ENCODE peak calls at places on chromosomes 1 and 21, in ten cellular contexts. A is astrocyte; B is adrenal gland; H is pancreas; C is lower lobe of right lung; W is ovary; P is AG04450; M is heart left ventricle; Z is CD4-positive, alpha-beta T cell; V is brain microvascular endothelial cell. X is an unnamed sample. For H3K27me3, the result is how much of the 10 kb centered on the place peaks cover.

GRCh38 chr1:224669400-224669799 is 53.3 kb downstream of the CNIH3 start:
- DNase-seq in A (no peak), B (no peak), H (no peak), C (no peak), W (no peak), P (no peak), M (no peak), Z (no peak), V (no peak), X (no peak)

GRCh38 chr1:221742555-221743415 is 896 bp upstream of the DUSP10 start:
- DNase-seq in A (no peak), B (peak), H (peak), C (peak), W (peak), P (no peak), M (peak), Z (peak), V (peak), X (peak)

GRCh38 chr21:25801217-25802015 is 66.6 kb downstream of the GABPA start:
- DNase-seq in A (peak), B (peak), H (peak), C (peak), W (peak), P (peak), M (peak), Z (peak), V (peak), X (peak)

GRCh38 chr1:182101415-182102041 is 40.0 kb upstream of the ZNF648 start:
- DNase-seq in A (peak), B (no peak), H (no peak), C (peak), W (no peak), P (no peak), M (no peak), Z (no peak), V (no peak), X (no peak)

GRCh38 chr1:202233824-202234223 is 40.2 kb downstream of the LGR6 start:
- DNase-seq in A (no peak), B (no peak), H (peak), C (no peak), W (no peak), P (no peak), M (no peak), Z (no peak), V (no peak), X (no peak)

GRCh38 chr1:3625151-3625907 is 514 bp downstream of the TPRG1L start:
- DNase-seq in A (peak), B (peak), H (peak), C (peak), W (no peak), P (no peak), M (no peak), Z (no peak), V (peak), X (no peak)

GRCh38 chr1:220001095-220001501 is 45.2 kb downstream of the EPRS1 start:
- DNase-seq in A (peak), B (no peak), H (no peak), C (no peak), W (no peak), P (no peak), M (no peak), Z (no peak), V (peak), X (no peak)

GRCh38 chr1:159339517-159339916 is 37.4 kb downstream of the FCER1A start:
- DNase-seq in A (no peak), B (no peak), H (no peak), C (no peak), W (no peak), P (no peak), M (no peak), Z (no peak), V (no peak), X (no peak)

GRCh38 chr1:217135569-217135915 is 412.3 kb upstream of the ESRRG start:
- DNase-seq in A (no peak), B (no peak), H (peak), C (no peak), W (no peak), P (no peak), M (peak), Z (no peak), V (no peak), X (no peak)

GRCh38 chr1:71273326-71273725 is 192.5 kb upstream of the ZRANB2 start:
- DNase-seq in A (no peak), B (no peak), H (no peak), C (no peak), W (no peak), P (no peak), M (no peak), Z (no peak), V (no peak), X (no peak)

GRCh38 chr1:183241446-183241845 is 55.4 kb downstream of the LAMC2 start:
- DNase-seq in A (peak), B (no peak), H (no peak), C (no peak), W (no peak), P (no peak), M (no peak), Z (no peak), V (no peak), X (no peak)

GRCh38 chr1:111197598-111198289 is 2.7 kb downstream of the DENND2D start:
- DNase-seq in A (no peak), B (no peak), H (no peak), C (no peak), W (no peak), P (no peak), M (no peak), Z (no peak), V (peak), X (peak)

GRCh38 chr1:225973158-225973557 is 26.0 kb downstream of the SDE2 start:
- DNase-seq in A (no peak), B (no peak), H (no peak), C (no peak), W (no peak), P (no peak), M (no peak), Z (no peak), V (no peak), X (no peak)

GRCh38 chr1:214700381-214700780 is 97.4 kb downstream of the CENPF start:
- DNase-seq in A (no peak), B (no peak), H (no peak), C (no peak), W (no peak), P (no peak), M (no peak), Z (no peak), V (no peak), X (no peak)

GRCh38 chr1:53572802-53573148 is 113.6 kb downstream of the DMRTB1 start:
- DNase-seq in A (no peak), B (no peak), H (no peak), C (no peak), W (no peak), P (no peak), M (no peak), Z (no peak), V (no peak), X (no peak)

GRCh38 chr1:33986389-33987095 is 122.7 kb downstream of the HMGB4 start:
- DNase-seq in A (peak), B (peak), H (no peak), C (no peak), W (no peak), P (no peak), M (peak), Z (no peak), V (no peak), X (no peak)

GRCh38 chr1:245153645-245154428 is 948 bp upstream of the KIF26B start:
- DNase-seq in A (no peak), B (peak), H (peak), C (peak), W (peak), P (no peak), M (peak), Z (no peak), V (no peak), X (no peak)

GRCh38 chr1:169925505-169926482 is 32.1 kb upstream of the SCYL3 start:
- DNase-seq in A (no peak), B (no peak), H (no peak), C (no peak), W (no peak), P (no peak), M (no peak), Z (no peak), V (no peak), X (no peak)

GRCh38 chr1:113388017-113388620 is 2.2 kb upstream of the MAGI3 start:
- DNase-seq in A (no peak), B (no peak), H (no peak), C (no peak), W (no peak), P (no peak), M (no peak), Z (no peak), V (no peak), X (no peak)

GRCh38 chr1:173193639-173194038 is 13.5 kb downstream of the TNFSF4 start:
- DNase-seq in A (peak), B (no peak), H (no peak), C (no peak), W (no peak), P (no peak), M (no peak), Z (no peak), V (peak), X (no peak)

GRCh38 chr1:195804547-195804946 is 803.7 kb downstream of the KCNT2 start:
- DNase-seq in A (no peak), B (no peak), H (no peak), C (no peak), W (no peak), P (no peak), M (no peak), Z (no peak), V (no peak), X (no peak)

GRCh38 chr1:109248797-109249629 is at the start of gene CELSR2:
- DNase-seq in A (no peak), B (peak), H (peak), C (peak), W (no peak), P (no peak), M (peak), Z (peak), V (peak), X (peak)

GRCh38 chr1:201383647-201384405 is 6.3 kb upstream of the TNNT2 start:
- DNase-seq in A (peak), B (no peak), H (no peak), C (no peak), W (no peak), P (peak), M (no peak), Z (no peak), V (peak), X (no peak)

GRCh38 chr1:161119379-161120061 is 1.6 kb downstream of the NIT1 start:
- DNase-seq in A (peak), B (peak), H (no peak), C (no peak), W (no peak), P (no peak), M (no peak), Z (peak), V (peak), X (no peak)

GRCh38 chr1:223269006-223269405 is 95.0 kb downstream of the SUSD4 start:
- DNase-seq in A (no peak), B (no peak), H (no peak), C (no peak), W (no peak), P (no peak), M (no peak), Z (no peak), V (no peak), X (no peak)

DNA sequence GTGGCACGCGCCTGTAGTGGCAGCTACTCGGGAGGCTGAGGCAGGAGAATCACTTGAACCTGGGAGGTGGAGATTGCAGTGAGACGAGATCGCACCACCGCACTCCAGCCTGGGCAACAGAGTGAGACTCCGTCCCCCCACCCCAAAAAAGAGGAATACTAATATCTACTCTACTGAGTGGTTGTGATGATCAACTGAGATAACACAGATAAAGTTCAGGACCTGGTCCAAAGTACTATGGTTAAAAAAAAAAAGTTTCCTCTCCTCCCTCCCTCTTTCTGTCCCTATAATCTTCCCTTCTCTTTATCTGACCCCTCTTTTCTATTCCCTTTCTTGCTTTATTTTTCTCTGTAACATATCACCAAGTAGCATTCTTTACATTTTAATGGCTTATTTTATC is 4.0 kb upstream of the RORC start:
- DNase-seq in A (no peak), B (no peak), H (no peak), C (no peak), W (no peak), P (no peak), M (no peak), Z (no peak), V (no peak), X (no peak)
- H3K27me3 ChIP-seq in A (under half), B (under half), H (under half), C (under half), W (under half), P (half or more), M (under half), Z (under half), V (under half), X (under half)

GRCh38 chr1:9230869-9231533 is 3.6 kb upstream of the H6PD start:
- DNase-seq in A (no peak), B (no peak), H (no peak), C (no peak), W (no peak), P (no peak), M (no peak), Z (no peak), V (no peak), X (no peak)

GRCh38 chr1:9233942-9234222 is 692 bp upstream of the H6PD start:
- DNase-seq in A (no peak), B (no peak), H (no peak), C (no peak), W (no peak), P (no peak), M (no peak), Z (no peak), V (no peak), X (no peak)

GRCh38 chr1:9233241-9233941 is 1.2 kb upstream of the H6PD start:
- DNase-seq in A (peak), B (peak), H (peak), C (peak), W (peak), P (no peak), M (peak), Z (no peak), V (peak), X (peak)

GRCh38 chr1:9229549-9229948 is 5.0 kb upstream of the H6PD start:
- DNase-seq in A (no peak), B (no peak), H (no peak), C (no peak), W (no peak), P (no peak), M (no peak), Z (no peak), V (no peak), X (no peak)

GRCh38 chr1:9231648-9232332 is 2.8 kb upstream of the H6PD start:
- DNase-seq in A (peak), B (no peak), H (no peak), C (no peak), W (no peak), P (no peak), M (no peak), Z (no peak), V (peak), X (no peak)
- H3K27ac ChIP-seq in A (peak), B (no peak), H (no peak), C (no peak), W (no peak), P (peak), M (no peak), Z (no peak), V (no peak), X (no peak)

GRCh38 chr1:43008106-43008424 is 49.4 kb upstream of the SLC2A1 start:
- DNase-seq in A (no peak), B (no peak), H (no peak), C (no peak), W (no peak), P (no peak), M (no peak), Z (no peak), V (no peak), X (no peak)

GRCh38 chr1:43007377-43008105 is 48.9 kb upstream of the SLC2A1 start:
- DNase-seq in A (no peak), B (no peak), H (peak), C (no peak), W (no peak), P (no peak), M (no peak), Z (no peak), V (no peak), X (no peak)

GRCh38 chr1:43009274-43009673 is 50.6 kb upstream of the SLC2A1 start:
- DNase-seq in A (no peak), B (no peak), H (no peak), C (no peak), W (no peak), P (no peak), M (no peak), Z (no peak), V (no peak), X (no peak)

GRCh38 chr1:43011020-43011419 is 52.4 kb upstream of the SLC2A1 start:
- DNase-seq in A (no peak), B (no peak), H (no peak), C (no peak), W (no peak), P (no peak), M (no peak), Z (no peak), V (no peak), X (no peak)

GRCh38 chr1:43008425-43009108 is 49.9 kb upstream of the SLC2A1 start:
- DNase-seq in A (no peak), B (peak), H (no peak), C (no peak), W (no peak), P (no peak), M (no peak), Z (no peak), V (no peak), X (no peak)
- TF ChIP-seq CTCF in A (no peak), B (no peak), H (no peak), C (no peak), W (no peak), P (no peak), M (no peak), Z (no peak), V (no peak), X (no peak)

DNA sequence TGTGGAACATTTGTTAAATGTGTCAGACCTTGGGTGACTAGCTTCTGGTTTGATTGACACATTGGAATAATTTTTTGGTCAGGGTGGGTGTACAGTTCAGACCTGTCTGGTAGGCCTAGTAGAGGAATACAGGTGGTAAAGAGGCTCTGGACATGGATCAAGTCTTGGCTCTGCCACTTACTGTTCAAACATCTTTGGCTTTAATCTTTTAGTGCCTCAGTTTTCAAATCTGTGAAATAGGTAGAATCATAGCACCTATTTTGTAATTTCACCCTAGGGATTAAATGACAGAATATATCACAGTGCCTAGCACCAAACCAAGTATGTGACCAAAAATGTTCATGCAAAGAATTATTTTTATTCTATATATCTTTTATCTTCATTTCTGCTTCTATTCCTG is 340.4 kb downstream of the RPS6KC1 start:
- DNase-seq in A (no peak), B (no peak), H (no peak), C (no peak), W (no peak), P (no peak), M (no peak), Z (no peak), V (no peak), X (no peak)
- H3K27me3 ChIP-seq in A (under half), B (under half), H (under half), C (under half), W (under half), P (under half), M (under half), Z (under half), V (under half), X (under half)

DNA sequence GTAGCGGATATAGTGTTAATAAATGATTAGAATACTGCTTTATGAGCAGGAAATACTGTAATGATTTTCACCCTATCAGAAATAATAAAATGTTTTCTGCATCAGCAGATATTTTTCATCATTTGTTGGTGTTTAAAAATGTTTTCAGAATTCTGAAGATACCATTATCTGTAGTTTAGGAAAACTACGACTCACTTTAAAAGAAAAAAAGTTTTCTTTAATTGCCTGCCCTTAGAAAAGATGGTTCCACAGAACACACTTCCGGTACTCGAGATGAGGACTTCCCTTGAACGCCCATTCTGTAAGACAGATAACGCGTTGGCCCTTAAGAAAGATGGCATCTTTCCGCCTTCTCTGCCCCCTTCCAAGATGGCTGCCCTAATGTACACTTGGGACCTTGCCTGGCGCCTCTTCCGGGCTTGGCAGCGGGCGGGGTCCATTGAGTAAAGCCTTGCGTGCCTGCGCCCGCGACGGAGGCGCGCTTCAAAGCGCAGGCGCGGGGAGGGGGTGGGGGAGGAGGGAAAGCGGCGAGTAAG is at the start of gene SZRD1:
- DNase-seq in A (peak), B (peak), H (peak), C (peak), W (peak), P (peak), M (peak), Z (peak), V (peak), X (peak)
- H3K27ac ChIP-seq in A (peak), B (peak), H (peak), C (peak), W (peak), P (peak), M (peak), Z (peak), V (peak), X (peak)

DNA sequence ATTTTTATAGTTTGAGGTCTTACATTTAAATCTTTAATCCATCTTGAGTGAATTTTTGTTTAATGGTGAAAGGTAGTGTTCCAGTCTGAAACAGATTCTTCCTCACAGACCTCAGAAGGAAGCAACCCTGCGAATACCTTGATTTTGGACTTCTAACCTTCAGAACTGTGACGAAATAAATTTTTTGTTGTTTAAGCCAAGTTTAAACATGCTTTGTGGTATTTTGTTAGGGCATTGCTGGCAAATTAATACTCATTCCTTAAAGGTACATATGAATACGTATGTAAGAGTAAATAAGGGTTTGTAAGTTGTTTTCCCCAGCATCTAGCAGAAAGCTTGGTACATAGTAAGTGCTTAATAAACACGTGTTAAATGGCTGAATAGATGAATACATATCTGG is 100.3 kb downstream of the SEC16B start:
- DNase-seq in A (no peak), B (no peak), H (no peak), C (no peak), W (no peak), P (no peak), M (no peak), Z (no peak), V (no peak), X (no peak)
- TF ChIP-seq CTCF in A (no peak), B (no peak), H (no peak), C (no peak), W (no peak), P (no peak), M (no peak), Z (no peak), V (no peak), X (no peak)

GRCh38 chr1:73106931-73107330 is 824.6 kb upstream of the NEGR1 start:
- DNase-seq in A (no peak), B (no peak), H (no peak), C (no peak), W (no peak), P (no peak), M (no peak), Z (no peak), V (no peak), X (no peak)
- H3K27me3 ChIP-seq in A (under half), B (under half), H (under half), C (under half), W (under half), P (under half), M (under half), Z (under half), V (under half), X (under half)